ENCODE peak calls at places on chromosomes 3 and 15, in nine cellular contexts. X is right lobe of liver; E is adrenal gland; S is cardiac muscle cell; M is CD8-positive, alpha-beta T cell; I is A549; N is lung; L is heart left ventricle; D is AG04450. H is an unnamed sample.

GRCh38 chr15:29435811-29436210 is 166.2 kb upstream of the NSMCE3 start:
- DNase-seq in N (no peak), X (no peak), D (no peak), M (no peak), E (no peak), I (no peak), L (no peak), S (no peak), H (peak)

GRCh38 chr15:58229297-58229768 is 91.2 kb downstream of the AQP9 start:
- DNase-seq in N (no peak), L (no peak), I (no peak), M (no peak), X (no peak), E (no peak), S (peak), D (no peak), H (peak)

GRCh38 chr3:126880898-126881297 is 102.0 kb upstream of the PLXNA1 start:
- DNase-seq in E (no peak), M (no peak), I (no peak), N (no peak), S (no peak), L (no peak), D (no peak), X (no peak), H (no peak)

GRCh38 chr3:123724306-123724705 is 139.5 kb upstream of the HACD2 start:
- DNase-seq in L (no peak), X (no peak), S (no peak), M (no peak), D (no peak), I (peak), N (no peak), E (no peak), H (peak)

GRCh38 chr3:89419647-89420141 is 312.3 kb downstream of the EPHA3 start:
- DNase-seq in M (no peak), S (no peak), E (no peak), D (no peak), N (no peak), I (no peak), X (no peak), L (peak), H (peak)

GRCh38 chr3:59541352-59541751 is 491.5 kb upstream of the CFAP20DC start:
- DNase-seq in L (no peak), X (no peak), E (no peak), N (no peak), S (no peak), D (no peak), M (no peak), I (no peak), H (no peak)

GRCh38 chr3:97917813-97918536 is 54.3 kb downstream of the RIOX2 start:
- DNase-seq in L (no peak), N (no peak), D (peak), X (no peak), M (no peak), S (no peak), E (no peak), I (no peak), H (peak)

GRCh38 chr15:49235446-49236207 is 65.6 kb downstream of the GALK2 start:
- DNase-seq in I (peak), M (peak), X (no peak), S (peak), D (peak), L (peak), N (no peak), E (peak), H (peak)

GRCh38 chr3:186997061-186998054 is 67.0 kb downstream of the ST6GAL1 start:
- DNase-seq in M (no peak), E (no peak), I (no peak), S (no peak), L (no peak), D (no peak), X (no peak), N (no peak), H (no peak)

GRCh38 chr3:77186319-77186718 is 146.4 kb downstream of the ROBO2 start:
- DNase-seq in D (no peak), N (no peak), E (no peak), M (no peak), L (no peak), S (no peak), X (no peak), I (no peak), H (no peak)

GRCh38 chr15:58433597-58434333 is 2.0 kb downstream of the LIPC start:
- DNase-seq in L (no peak), M (no peak), D (no peak), N (no peak), E (no peak), S (no peak), X (no peak), I (no peak), H (no peak)

GRCh38 chr3:155605571-155605970 is 139.3 kb downstream of the PLCH1 start:
- DNase-seq in M (no peak), N (no peak), L (no peak), I (no peak), D (no peak), S (no peak), X (peak), E (no peak), H (no peak)

GRCh38 chr15:48143856-48144255 is 23.1 kb downstream of the SLC24A5 start:
- DNase-seq in S (no peak), N (no peak), M (no peak), E (no peak), I (no peak), D (no peak), L (no peak), X (no peak), H (peak)

GRCh38 chr3:67610458-67610857 is 44.0 kb downstream of the SUCLG2 start:
- DNase-seq in S (no peak), X (peak), D (no peak), M (no peak), L (no peak), N (no peak), I (peak), E (no peak), H (peak)

GRCh38 chr15:73575636-73576247 is 57.4 kb downstream of the NPTN start:
- DNase-seq in D (no peak), L (peak), M (no peak), E (no peak), S (no peak), N (no peak), X (no peak), I (no peak), H (peak)

GRCh38 chr3:56894912-56895431 is 93.2 kb upstream of the ARHGEF3 start:
- DNase-seq in S (no peak), I (no peak), E (no peak), X (no peak), M (no peak), L (no peak), D (no peak), N (no peak), H (peak)

GRCh38 chr15:89196241-89196640 is 25.1 kb downstream of the RLBP1 start:
- DNase-seq in D (no peak), L (no peak), X (no peak), I (no peak), M (no peak), E (no peak), N (no peak), S (no peak), H (no peak)

GRCh38 chr3:47985376-47985775 is 30.8 kb downstream of the MAP4 start:
- DNase-seq in L (no peak), N (no peak), S (no peak), M (no peak), X (no peak), E (no peak), D (no peak), I (no peak), H (no peak)

GRCh38 chr3:172749201-172749965 is 1.1 kb upstream of the ECT2 start:
- DNase-seq in X (no peak), E (no peak), I (peak), D (peak), N (peak), L (peak), M (no peak), S (no peak), H (peak)

GRCh38 chr15:99442268-99442897 is 123.4 kb upstream of the MEF2A start:
- DNase-seq in I (peak), S (no peak), D (peak), N (peak), E (no peak), X (no peak), L (peak), M (no peak), H (peak)

GRCh38 chr15:42157981-42158765 is 1.7 kb upstream of the PLA2G4F start:
- DNase-seq in I (no peak), X (no peak), E (peak), S (no peak), M (no peak), L (no peak), N (no peak), D (peak), H (peak)

GRCh38 chr3:177089901-177090300 is 107.4 kb downstream of the TBL1XR1 start:
- DNase-seq in N (no peak), X (no peak), E (no peak), L (no peak), M (no peak), S (no peak), D (no peak), I (no peak), H (no peak)

GRCh38 chr3:32347286-32348125 is 44.1 kb upstream of the CMTM7 start:
- DNase-seq in X (no peak), E (no peak), N (no peak), M (no peak), D (no peak), S (peak), I (no peak), L (peak), H (no peak)

GRCh38 chr3:8324727-8325126 is 176.9 kb upstream of the LMCD1 start:
- DNase-seq in E (peak), S (peak), N (no peak), I (peak), D (no peak), L (peak), M (peak), X (peak), H (peak)

GRCh38 chr3:182500294-182500693 is 293.0 kb upstream of the ATP11B start:
- DNase-seq in M (no peak), X (no peak), E (no peak), N (no peak), L (no peak), I (no peak), D (no peak), S (no peak), H (no peak)

GRCh38 chr3:99952306-99952705 is 134.6 kb downstream of the CMSS1 start:
- DNase-seq in N (no peak), S (no peak), M (no peak), D (peak), I (no peak), L (no peak), X (no peak), E (no peak), H (no peak)

DNA sequence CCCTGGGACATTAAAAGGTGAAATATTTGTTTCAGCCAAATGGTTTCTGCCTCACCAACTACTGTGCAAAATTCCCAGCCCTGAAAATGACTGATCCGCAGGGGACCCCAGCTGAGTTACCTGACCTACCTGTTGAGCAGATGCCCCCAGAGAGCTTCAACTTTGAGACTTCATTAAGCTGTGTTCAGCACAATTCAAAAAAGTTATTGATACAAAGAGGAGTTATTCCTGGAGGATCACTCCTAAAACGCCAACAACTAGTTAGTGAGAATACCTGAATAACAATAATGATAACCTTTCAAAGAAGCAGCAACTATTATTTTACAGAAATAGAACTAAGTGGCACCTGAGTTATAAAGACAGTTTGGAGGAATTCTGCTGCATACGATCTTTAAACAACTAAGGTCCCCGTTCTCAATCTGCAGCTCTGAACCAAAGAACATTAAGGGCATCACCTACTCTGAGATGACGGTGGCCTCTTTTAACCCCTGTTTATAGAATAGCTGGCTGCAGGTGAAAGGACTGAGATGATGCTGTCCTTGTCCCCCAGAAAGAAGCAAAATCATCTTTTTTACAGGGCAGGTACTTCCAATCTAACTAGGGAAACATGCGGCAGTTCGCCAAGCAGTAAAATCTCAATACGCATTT is 659 bp downstream of the GADL1 start:
- DNase-seq in X (no peak), D (no peak), N (no peak), S (no peak), I (no peak), M (no peak), L (no peak), E (no peak), H (no peak)
- H3K4me3 ChIP-seq in X (no peak), D (peak), N (no peak), S (peak), I (peak), M (no peak), L (peak), E (no peak), H (no peak)

GRCh38 chr15:31278056-31278445 is 48.6 kb upstream of the KLF13 start:
- DNase-seq in I (no peak), E (no peak), M (no peak), S (no peak), D (no peak), N (no peak), X (no peak), L (peak), H (no peak)

GRCh38 chr15:31279221-31280036 is 47.2 kb upstream of the KLF13 start:
- DNase-seq in N (peak), X (peak), D (no peak), I (no peak), S (no peak), E (no peak), L (peak), M (no peak), H (peak)

GRCh38 chr15:31278544-31279220 is 48.0 kb upstream of the KLF13 start:
- DNase-seq in S (no peak), L (peak), D (no peak), N (peak), M (no peak), E (no peak), I (no peak), X (no peak), H (no peak)

GRCh38 chr15:31280831-31281216 is 45.8 kb upstream of the KLF13 start:
- DNase-seq in D (no peak), S (no peak), M (no peak), X (no peak), E (no peak), L (no peak), N (no peak), I (no peak), H (no peak)

DNA sequence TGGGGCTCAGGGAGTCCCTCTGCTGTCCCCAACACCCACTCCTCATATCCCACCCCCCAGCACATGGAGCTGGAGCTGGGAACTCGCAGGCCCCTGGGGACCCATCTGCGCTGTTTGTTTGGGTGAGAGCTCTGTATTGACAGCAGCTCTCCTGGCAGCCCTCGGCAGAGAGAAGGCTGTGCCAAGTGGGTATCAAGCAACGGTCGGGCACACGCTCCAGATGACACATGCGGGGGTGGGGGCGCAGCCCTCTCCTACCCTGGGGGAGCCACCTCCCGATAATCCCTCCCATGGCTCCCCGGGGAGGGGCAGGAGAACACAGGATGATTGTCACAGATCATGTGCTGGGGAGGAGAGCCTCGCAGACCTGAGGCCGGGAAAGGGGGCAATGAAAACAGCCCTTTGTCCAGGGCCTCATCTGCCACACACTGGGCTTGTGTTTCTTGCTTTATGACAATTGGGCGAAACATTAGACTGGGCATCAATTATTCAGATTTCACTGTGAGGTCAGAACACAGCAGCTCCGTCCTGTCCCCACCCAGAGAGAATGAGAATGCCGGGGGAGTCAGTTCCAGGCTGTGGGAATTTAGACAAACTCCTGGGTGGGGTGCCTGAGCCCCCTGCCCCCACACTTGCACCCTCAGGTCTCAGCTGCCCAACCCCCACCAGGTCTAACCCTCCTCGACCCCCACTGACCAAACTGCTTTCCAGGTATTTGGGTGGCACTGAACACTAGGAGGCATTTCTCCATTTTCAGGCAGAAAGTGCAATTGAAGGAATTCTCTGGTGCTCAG is 46.4 kb upstream of the KLF13 start:
- DNase-seq in S (no peak), X (peak), N (peak), M (no peak), D (no peak), I (no peak), E (no peak), L (peak), H (peak)
- TF ChIP-seq CTCF in S (no peak), X (no peak), N (no peak), M (no peak), D (no peak), I (no peak), E (no peak), L (no peak), H (no peak)

GRCh38 chr15:52291204-52291603 is 4.4 kb downstream of the MYO5C start:
- DNase-seq in I (no peak), E (no peak), N (no peak), S (no peak), X (no peak), L (no peak), D (no peak), M (no peak), H (no peak)

GRCh38 chr15:52290800-52291199 is 4.8 kb downstream of the MYO5C start:
- DNase-seq in E (no peak), X (no peak), I (no peak), M (no peak), N (no peak), D (no peak), L (no peak), S (no peak), H (peak)

GRCh38 chr15:52295421-52295991 is at the start of gene MYO5C:
- DNase-seq in I (peak), M (no peak), X (peak), D (no peak), E (peak), S (peak), N (peak), L (peak), H (peak)

GRCh38 chr15:52292780-52293392 is 2.7 kb downstream of the MYO5C start:
- DNase-seq in X (no peak), I (peak), N (no peak), L (no peak), M (no peak), S (no peak), E (no peak), D (no peak), H (no peak)

DNA sequence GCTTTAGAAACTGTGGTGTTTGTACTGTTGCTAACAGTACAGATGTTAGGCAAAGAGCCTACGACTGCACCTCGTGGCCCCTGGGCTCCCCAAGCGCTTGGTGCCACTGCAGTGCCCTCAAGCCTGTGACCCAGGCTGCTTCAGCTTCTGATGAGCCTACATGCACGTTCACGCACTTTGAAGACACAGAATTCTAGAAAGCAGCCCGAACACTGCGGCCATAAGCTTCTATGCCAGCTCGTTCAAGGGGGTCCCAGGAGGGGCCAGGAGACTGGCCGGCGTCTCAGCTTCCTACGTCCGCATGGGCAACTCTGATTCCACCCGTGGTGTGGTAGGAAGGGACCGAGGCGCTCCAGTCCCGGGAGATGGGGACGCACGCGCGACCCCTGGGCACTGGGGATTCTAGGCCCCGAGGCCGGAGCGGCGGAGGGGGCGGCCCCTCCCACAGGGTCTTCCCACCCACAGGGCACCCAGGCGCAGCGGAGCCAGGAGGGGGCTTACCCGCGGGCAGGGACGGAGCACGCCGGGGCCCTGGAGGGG is 653 bp downstream of the MYO5C start:
- DNase-seq in E (no peak), L (no peak), S (peak), N (no peak), X (no peak), I (no peak), M (no peak), D (no peak), H (no peak)
- H3K4me3 ChIP-seq in E (no peak), L (peak), S (peak), N (peak), X (peak), I (peak), M (no peak), D (no peak), H (peak)

GRCh38 chr3:13452490-13453335 is 27.4 kb upstream of the HDAC11 start:
- DNase-seq in D (peak), N (no peak), M (peak), I (peak), X (no peak), S (peak), E (peak), L (peak), H (peak)
- TF ChIP-seq CTCF in D (peak), N (peak), M (peak), I (peak), X (peak), S (peak), E (peak), L (peak), H (peak)

DNA sequence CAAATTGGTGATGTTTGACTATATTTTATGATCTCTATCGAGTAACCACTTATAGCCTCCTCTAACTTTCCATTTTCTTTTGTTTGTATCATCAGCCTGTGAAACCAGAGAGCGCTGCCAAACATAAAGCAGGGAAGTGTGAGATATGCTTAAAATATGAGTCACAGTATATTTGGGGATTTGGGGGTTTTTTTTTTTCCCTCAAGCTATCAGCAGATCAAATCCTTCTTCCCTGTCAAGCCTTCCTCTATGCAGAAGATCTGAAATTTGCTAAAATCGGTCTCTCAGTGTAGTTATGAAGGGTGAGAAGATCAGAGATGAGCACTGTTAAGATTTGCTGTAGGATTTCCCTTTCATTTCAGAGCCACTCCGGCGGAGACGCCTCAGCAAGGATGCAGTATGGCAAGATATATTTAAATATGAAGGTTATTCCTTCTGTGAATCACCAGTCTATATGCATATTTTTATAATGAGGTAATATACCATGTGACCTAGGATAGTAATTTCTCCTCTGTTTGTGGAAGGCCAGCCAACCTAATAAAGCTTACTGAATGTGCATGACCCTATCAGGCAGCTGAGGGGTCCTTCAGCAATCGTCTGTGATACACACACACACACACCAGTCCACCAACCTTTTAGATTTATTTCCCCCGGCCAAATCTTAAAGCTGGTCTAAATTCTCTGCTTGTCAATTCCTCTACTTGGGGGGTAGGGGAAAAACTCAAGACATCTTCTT is 474.1 kb downstream of the FOXP1 start:
- DNase-seq in S (no peak), E (no peak), L (no peak), M (no peak), X (no peak), N (no peak), D (no peak), I (no peak), H (peak)
- H3K4me3 ChIP-seq in S (no peak), E (no peak), L (no peak), M (no peak), X (no peak), N (no peak), D (peak), I (no peak), H (peak)

GRCh38 chr3:167700046-167700445 is 34.6 kb downstream of the PDCD10 start:
- DNase-seq in N (no peak), S (no peak), D (no peak), E (no peak), I (no peak), L (no peak), X (no peak), M (no peak), H (no peak)
- TF ChIP-seq CTCF in N (no peak), S (no peak), D (no peak), E (no peak), I (no peak), L (no peak), X (no peak), M (no peak), H (no peak)

GRCh38 chr15:90839187-90840071 is 29.0 kb upstream of the FURIN start:
- DNase-seq in S (no peak), M (no peak), E (no peak), D (no peak), I (no peak), N (peak), X (no peak), L (no peak), H (peak)
- H3K4me3 ChIP-seq in S (no peak), M (peak), E (no peak), D (no peak), I (no peak), N (no peak), X (no peak), L (peak), H (peak)